ENCODE peak calls at places on chromosomes 4 and X, in five cellular contexts. Z, R, G, D and E are unnamed samples.
A peak's percentile ranks its signal among the peaks of the same experiment; 100 is the strongest.

GRCh38 chr4:4321951-4322688 is 32.1 kb downstream of the ZBTB49 start:
- DNase-seq in D (no peak), G (no peak), R (no peak), Z (no peak), E (no peak)

GRCh38 chrX:106220177-106220576 is 52.1 kb downstream of the PWWP3B start:
- DNase-seq in D (no peak), Z (no peak), R (no peak), G (no peak), E (no peak)

GRCh38 chr4:16136771-16137170 is 52.9 kb upstream of the PROM1 start:
- DNase-seq in G (no peak), D (no peak), Z (no peak), R (no peak), E (no peak)

GRCh38 chr4:42906906-42907774 is 14.6 kb downstream of the GRXCR1 start:
- DNase-seq in Z (no peak), D (peak; percentile 6), G (no peak), R (no peak), E (no peak)

GRCh38 chrX:57156397-57157049 is 19.3 kb upstream of the SPIN2A start:
- DNase-seq in Z (no peak), R (peak; percentile 48), D (peak; percentile 56), G (no peak), E (no peak)

GRCh38 chrX:105323951-105324350 is 103.5 kb upstream of the TEX13A start:
- DNase-seq in D (no peak), R (no peak), G (no peak), Z (no peak), E (no peak)

GRCh38 chr4:79651516-79651915 is 243.5 kb upstream of the GK2 start:
- DNase-seq in G (no peak), R (peak; percentile 75), Z (no peak), D (peak; percentile 1), E (no peak)

GRCh38 chrX:18981124-18981807 is 2.6 kb downstream of the PHKA2 start:
- DNase-seq in Z (no peak), D (no peak), R (no peak), G (no peak), E (no peak)

GRCh38 chr4:21593268-21594002 is 355.1 kb downstream of the KCNIP4 start:
- DNase-seq in G (no peak), D (peak; percentile 45), Z (no peak), R (no peak), E (no peak)

GRCh38 chr4:72365981-72366380 is 203.0 kb downstream of the ADAMTS3 start:
- DNase-seq in D (no peak), Z (no peak), R (no peak), G (no peak), E (no peak)

GRCh38 chrX:10512258-10512657 is 108.1 kb downstream of the MID1 start:
- DNase-seq in R (peak; percentile 74), Z (no peak), G (no peak), D (no peak), E (no peak)

GRCh38 chr4:182074842-182075241 is 168.4 kb upstream of the TENM3 start:
- DNase-seq in G (no peak), D (no peak), R (no peak), Z (no peak), E (no peak)

GRCh38 chr4:150250998-150251651 is 172.9 kb downstream of the DCLK2 start:
- DNase-seq in D (no peak), R (no peak), Z (no peak), G (no peak), E (no peak)

GRCh38 chrX:149280011-149280410 is 225.1 kb downstream of the IDS start:
- DNase-seq in Z (no peak), G (no peak), D (no peak), R (no peak), E (no peak)

GRCh38 chr4:122531514-122531913 is 75.0 kb upstream of the IL2 start:
- DNase-seq in Z (no peak), R (no peak), D (no peak), G (no peak), E (no peak)

GRCh38 chr4:7041851-7042696 is 1.1 kb upstream of the TADA2B start:
- DNase-seq in R (no peak), D (no peak), Z (no peak), G (peak; percentile 87), E (no peak)

GRCh38 chr4:80173387-80173786 is 23.9 kb upstream of the PRDM8 start:
- DNase-seq in Z (no peak), G (no peak), R (peak; percentile 76), D (peak; percentile 96), E (no peak)

GRCh38 chrX:48030237-48030636 is 23.4 kb downstream of the SPACA5 start:
- DNase-seq in Z (no peak), R (no peak), G (no peak), D (no peak), E (no peak)

GRCh38 chr4:172686021-172686420 is 482.6 kb upstream of the GALNT7 start:
- DNase-seq in G (no peak), Z (no peak), R (no peak), D (no peak), E (no peak)

GRCh38 chr4:9924750-9925149 is 96.5 kb downstream of the SLC2A9 start:
- DNase-seq in G (no peak), Z (no peak), R (no peak), D (peak; percentile 35), E (no peak)

GRCh38 chrX:19513383-19513782 is 1.9 kb downstream of the MAP3K15 start:
- DNase-seq in R (no peak), Z (no peak), G (no peak), D (no peak), E (no peak)

GRCh38 chr4:40199999-40200880 is 3.4 kb downstream of the RHOH start:
- DNase-seq in Z (no peak), D (no peak), R (no peak), G (no peak), E (no peak)

GRCh38 chrX:114058988-114059418 is 524.9 kb upstream of the HTR2C start:
- DNase-seq in G (no peak), Z (no peak), D (no peak), R (no peak), E (no peak)

GRCh38 chrX:103310592-103311400 is at the start of gene BEX2:
- DNase-seq in R (peak; percentile 25), G (peak; percentile 78), Z (no peak), D (peak; percentile 40), E (no peak)

GRCh38 chr4:145012841-145013240 is 85.2 kb downstream of the ANAPC10 start:
- DNase-seq in G (no peak), Z (no peak), D (peak; percentile 55), R (peak; percentile 95), E (no peak)

GRCh38 chrX:136275553-136275952 is 24.4 kb upstream of the MAP7D3 start:
- DNase-seq in R (no peak), Z (no peak), D (no peak), G (no peak), E (no peak)

DNA sequence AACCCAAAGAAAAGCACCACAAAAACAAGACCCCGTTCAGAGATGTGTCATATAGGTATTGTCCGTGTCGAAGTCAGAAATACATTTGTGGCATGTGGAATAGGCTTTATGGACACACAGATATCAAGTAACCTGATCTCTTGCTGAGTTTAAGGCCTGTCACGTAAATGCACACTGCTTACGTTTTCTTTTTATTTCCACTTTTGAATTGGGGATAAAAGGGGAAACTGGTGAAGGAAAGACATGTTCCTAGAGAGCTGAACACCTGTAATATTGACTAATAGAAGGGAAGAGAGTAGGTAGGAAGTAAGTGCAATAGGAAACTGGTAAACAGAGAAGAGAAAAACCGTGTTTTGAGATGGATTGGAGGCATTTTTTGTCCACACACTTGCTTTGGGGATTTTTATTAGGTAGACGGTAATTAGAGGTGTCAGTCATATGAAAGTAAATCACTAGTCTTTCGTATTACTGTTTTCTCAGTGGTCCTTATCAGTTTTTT is 24.9 kb downstream of the TMEM131L start:
- DNase-seq in Z (no peak), G (no peak), R (no peak), D (no peak), E (no peak)
- H3K4me3 ChIP-seq in Z (no peak overlapping the region), G (no peak overlapping the region), R (no peak overlapping the region), D (no peak overlapping the region), E (no peak overlapping the region)

GRCh38 chr4:128244379-128244778 is 43.2 kb downstream of the PGRMC2 start:
- DNase-seq in G (no peak), D (peak; percentile 75), Z (no peak), R (no peak), E (no peak)

GRCh38 chr4:128241425-128241913 is 46.1 kb downstream of the PGRMC2 start:
- DNase-seq in G (no peak), R (no peak), Z (no peak), D (peak; percentile 93), E (no peak)

GRCh38 chr4:128242601-128243000 is 45.0 kb downstream of the PGRMC2 start:
- DNase-seq in G (no peak), D (no peak), Z (no peak), R (no peak), E (no peak)

GRCh38 chr4:128241019-128241418 is 46.6 kb downstream of the PGRMC2 start:
- DNase-seq in D (no peak), Z (no peak), R (no peak), G (no peak), E (no peak)

GRCh38 chr4:128241981-128242380 is 45.6 kb downstream of the PGRMC2 start:
- DNase-seq in D (no peak), Z (no peak), G (no peak), R (no peak), E (no peak)
- H3K27ac ChIP-seq in D (peak overlapping the region; percentile 82), Z (no peak overlapping the region), G (no peak overlapping the region), R (no peak overlapping the region), E (no peak overlapping the region)

DNA sequence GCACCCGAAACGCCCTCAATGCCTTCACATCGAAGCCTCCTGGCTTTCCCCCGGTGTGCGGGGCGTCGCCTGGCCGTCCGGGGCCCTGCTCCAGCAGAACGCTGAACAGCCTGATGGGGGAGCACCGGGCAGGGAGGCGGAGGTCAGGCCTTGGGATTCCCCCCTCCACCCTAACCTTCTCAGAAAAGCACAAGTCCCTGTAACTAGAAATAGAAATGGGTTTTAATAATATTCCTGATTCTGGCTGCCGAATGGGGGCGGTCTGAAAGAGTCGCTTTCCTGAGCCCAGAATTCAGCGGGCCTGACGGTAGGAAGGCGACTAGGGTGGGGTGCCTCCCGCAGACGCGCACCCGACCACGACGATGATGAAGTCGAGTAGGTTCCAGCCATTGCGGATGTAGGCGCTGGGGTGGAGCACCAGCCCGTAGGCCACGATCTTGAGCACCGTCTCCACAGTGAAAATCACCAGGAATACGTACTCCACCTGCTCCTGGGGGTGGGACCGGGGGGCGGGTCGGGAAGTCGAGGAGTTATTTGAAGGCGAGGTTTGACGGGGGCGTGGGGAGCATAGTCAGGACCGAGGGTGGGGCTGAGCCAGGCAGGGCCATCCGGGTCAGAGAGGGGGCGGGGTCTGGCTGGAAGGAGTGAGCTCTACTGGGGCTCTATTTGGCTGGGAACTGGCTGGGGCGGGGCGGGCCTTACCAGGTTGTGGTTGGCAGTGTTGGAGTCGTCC is 2.5 kb downstream of the CACNA1F start:
- DNase-seq in G (peak; percentile 81), Z (peak; percentile 16), D (peak; percentile 34), R (no peak), E (peak; percentile 76)
- H3K4me3 ChIP-seq in G (peak overlapping the region; percentile 43), Z (peak overlapping the region; percentile 22), D (peak overlapping the region; percentile 40), R (no peak overlapping the region), E (peak overlapping the region; percentile 44)

GRCh38 chrX:2691543-2692220 is 587 bp downstream of the CD99 start:
- DNase-seq in G (peak; percentile 87), R (peak; percentile 53), D (peak; percentile 81), Z (no peak), E (peak; percentile 78)

GRCh38 chrX:2693526-2694002 is 2.5 kb downstream of the CD99 start:
- DNase-seq in G (no peak), D (peak; percentile 46), Z (no peak), R (peak; percentile 22), E (no peak)

GRCh38 chrX:2693123-2693438 is 2.0 kb downstream of the CD99 start:
- DNase-seq in G (no peak), D (peak; percentile 49), R (no peak), Z (no peak), E (no peak)

GRCh38 chrX:2690856-2691542 is at the start of gene CD99:
- DNase-seq in D (peak; percentile 91), Z (no peak), G (peak; percentile 95), R (peak; percentile 91), E (peak; percentile 39)

GRCh38 chrX:2692221-2693122 is 1.4 kb downstream of the CD99 start:
- DNase-seq in Z (no peak), R (peak; percentile 49), D (peak; percentile 70), G (peak; percentile 86), E (no peak)
- H3K27ac ChIP-seq in Z (peak overlapping the region; percentile 88), R (peak overlapping the region; percentile 76), D (peak overlapping the region; percentile 81), G (peak overlapping the region; percentile 95), E (peak overlapping the region; percentile 79)